ENCODE peak calls at places on chromosomes 1 and 21, in five cellular contexts. Q, D, M, G and W are unnamed samples.

GRCh38 chr21:46239817-46240325 is 11.3 kb upstream of the LSS start:
- DNase-seq in Q (no peak), D (no peak), M (no peak), G (no peak), W (no peak)

GRCh38 chr1:42732126-42732680 is 7.8 kb downstream of the CLDN19 start:
- DNase-seq in Q (no peak), D (no peak), M (no peak), G (no peak), W (no peak)

GRCh38 chr21:17818158-17819113 is 720 bp downstream of the C21orf91 start:
- DNase-seq in Q (peak), D (peak), M (no peak), G (peak), W (peak)

GRCh38 chr1:207050768-207051614 is at the start of gene YOD1:
- DNase-seq in Q (peak), D (peak), M (peak), G (peak), W (peak)

GRCh38 chr1:85452859-85453430 is 12.0 kb downstream of the DDAH1 start:
- DNase-seq in Q (no peak), D (no peak), M (no peak), G (no peak), W (no peak)

GRCh38 chr1:27391511-27392095 is 819 bp upstream of the GPR3 start:
- DNase-seq in Q (no peak), D (no peak), M (no peak), G (no peak), W (peak)

GRCh38 chr1:178052650-178053461 is 41.0 kb upstream of the RASAL2 start:
- DNase-seq in Q (no peak), D (no peak), M (no peak), G (no peak), W (peak)

GRCh38 chr1:41742219-41742618 is 176.5 kb downstream of the HIVEP3 start:
- DNase-seq in Q (no peak), D (no peak), M (no peak), G (peak), W (no peak)

GRCh38 chr1:67298762-67299161 is 8.9 kb upstream of the IL12RB2 start:
- DNase-seq in Q (no peak), D (no peak), M (no peak), G (no peak), W (no peak)

GRCh38 chr1:204446413-204447111 is 34.9 kb upstream of the PPP1R15B start:
- DNase-seq in Q (peak), D (peak), M (peak), G (peak), W (peak)

GRCh38 chr1:80918365-80918764 is 882.4 kb upstream of the ADGRL2 start:
- DNase-seq in Q (peak), D (no peak), M (no peak), G (peak), W (no peak)

GRCh38 chr21:39057121-39057520 is 126.1 kb downstream of the PSMG1 start:
- DNase-seq in Q (no peak), D (no peak), M (no peak), G (no peak), W (no peak)

GRCh38 chr1:7586031-7586941 is 184.8 kb upstream of the VAMP3 start:
- DNase-seq in Q (no peak), D (no peak), M (no peak), G (no peak), W (no peak)

GRCh38 chr1:48859429-48859828 is 82.7 kb upstream of the BEND5 start:
- DNase-seq in Q (no peak), D (no peak), M (no peak), G (no peak), W (no peak)

GRCh38 chr1:83850849-83851248 is 148.1 kb downstream of the TTLL7 start:
- DNase-seq in Q (no peak), D (no peak), M (no peak), G (no peak), W (no peak)

GRCh38 chr21:39041815-39042214 is 141.4 kb downstream of the PSMG1 start:
- DNase-seq in Q (no peak), D (no peak), M (no peak), G (no peak), W (no peak)

GRCh38 chr1:160705176-160705745 is 6.4 kb downstream of the CD48 start:
- DNase-seq in Q (no peak), D (no peak), M (no peak), G (no peak), W (no peak)

GRCh38 chr1:31579374-31579773 is 3.1 kb downstream of the TINAGL1 start:
- DNase-seq in Q (no peak), D (no peak), M (no peak), G (no peak), W (peak)

GRCh38 chr21:41928621-41929220 is 25.1 kb downstream of the C2CD2 start:
- DNase-seq in Q (peak), D (no peak), M (no peak), G (peak), W (no peak)

GRCh38 chr1:10339815-10340214 is 59.0 kb upstream of the PGD start:
- DNase-seq in Q (no peak), D (peak), M (peak), G (peak), W (peak)

GRCh38 chr1:28378906-28379305 is 9.4 kb downstream of the PHACTR4 start:
- DNase-seq in Q (no peak), D (no peak), M (no peak), G (no peak), W (no peak)

DNA sequence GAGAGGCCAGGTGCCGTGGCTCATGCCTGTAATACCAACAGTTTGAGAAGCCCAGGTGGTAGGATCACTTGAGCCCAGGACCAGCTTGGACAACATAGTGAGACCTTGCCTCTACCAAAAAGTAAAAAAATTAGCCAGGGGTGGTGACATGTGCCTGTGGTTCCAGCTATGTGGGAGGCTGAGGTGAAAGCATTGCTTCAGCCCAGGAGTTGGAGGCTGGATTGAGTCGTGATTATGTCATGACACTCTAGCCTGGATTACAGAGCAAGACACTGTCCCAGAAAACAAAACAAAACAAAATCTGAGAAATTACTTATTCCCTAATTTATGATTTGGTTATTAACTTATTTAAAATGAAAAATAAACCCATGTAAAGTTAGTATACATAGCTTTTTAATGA is 27.8 kb downstream of the ITSN1 start:
- DNase-seq in Q (no peak), D (no peak), M (no peak), G (no peak), W (no peak)
- H2BK12ac ChIP-seq in Q (no peak), D (no peak), M (no peak), G (no peak), W (no peak)

GRCh38 chr1:229067546-229067945 is 203.4 kb upstream of the RAB4A start:
- DNase-seq in Q (no peak), D (no peak), M (no peak), G (no peak), W (no peak)
- H2BK12ac ChIP-seq in Q (no peak), D (peak), M (peak), G (no peak), W (no peak)

GRCh38 chr1:15390667-15391066 is 19.0 kb upstream of the EFHD2 start:
- DNase-seq in Q (no peak), D (no peak), M (no peak), G (no peak), W (peak)
- H2BK12ac ChIP-seq in Q (no peak), D (no peak), M (no peak), G (no peak), W (no peak)

GRCh38 chr1:34758751-34759150 is 789 bp upstream of the GJB4 start:
- DNase-seq in Q (no peak), D (no peak), M (no peak), G (no peak), W (no peak)

GRCh38 chr1:34753163-34753562 is 1.7 kb upstream of the GJB5 start:
- DNase-seq in Q (no peak), D (no peak), M (no peak), G (no peak), W (no peak)

GRCh38 chr1:34755961-34756360 is 1.1 kb downstream of the GJB5 start:
- DNase-seq in Q (no peak), D (no peak), M (no peak), G (no peak), W (no peak)

GRCh38 chr1:34757386-34757785 is 2.2 kb upstream of the GJB4 start:
- DNase-seq in Q (no peak), D (no peak), M (no peak), G (no peak), W (no peak)

DNA sequence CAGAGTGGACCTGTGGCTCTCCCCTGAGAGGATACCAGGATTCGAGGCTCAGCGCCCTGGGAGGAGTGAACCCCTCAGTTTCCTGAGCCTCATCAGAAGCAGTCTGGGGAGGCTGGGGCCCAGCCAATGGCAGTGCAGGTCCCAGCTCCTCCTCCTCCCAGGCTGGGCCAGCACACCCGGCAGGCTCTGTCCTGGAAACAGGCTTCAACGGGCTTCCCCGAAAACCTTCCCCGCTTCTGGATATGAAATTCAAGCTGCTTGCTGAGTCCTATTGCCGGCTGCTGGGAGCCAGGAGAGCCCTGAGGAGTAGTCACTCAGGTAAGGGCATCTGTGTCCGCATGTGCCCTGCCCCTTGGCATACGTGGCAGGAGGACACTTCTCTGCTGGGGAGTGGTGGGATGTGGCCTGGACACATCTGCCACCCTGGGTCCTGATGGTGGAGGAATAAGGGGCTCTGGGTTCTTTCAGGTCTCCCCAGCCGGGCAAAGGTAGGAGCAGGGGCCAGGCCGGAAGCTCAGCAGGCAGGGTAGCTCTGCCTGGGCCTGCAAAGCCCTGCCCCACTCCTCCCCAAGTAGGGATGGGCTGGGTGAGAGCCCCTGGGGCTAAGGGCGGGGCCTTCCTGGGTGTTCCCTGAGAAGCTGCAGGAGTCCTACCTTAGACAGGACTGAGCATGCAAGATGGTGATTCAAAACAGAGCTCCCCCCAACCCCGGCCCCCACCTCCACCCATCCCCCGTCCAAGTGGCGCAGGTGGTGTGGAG is at the start of gene GJB5:
- DNase-seq in Q (no peak), D (no peak), M (no peak), G (no peak), W (peak)
- H2BK12ac ChIP-seq in Q (no peak), D (no peak), M (peak), G (no peak), W (no peak)

GRCh38 chr1:3711381-3711779 is 40.9 kb upstream of the CCDC27 start:
- DNase-seq in Q (no peak), D (no peak), M (no peak), G (no peak), W (no peak)
- H2BK12ac ChIP-seq in Q (no peak), D (no peak), M (no peak), G (no peak), W (no peak)

GRCh38 chr1:4736254-4736653 is 81.8 kb downstream of the AJAP1 start:
- DNase-seq in Q (no peak), D (no peak), M (no peak), G (no peak), W (no peak)
- H2BK12ac ChIP-seq in Q (no peak), D (no peak), M (no peak), G (no peak), W (no peak)